ENCODE peak calls at places on chromosomes 2 and 18, in seven cellular contexts. S, A, H, I, W, M and V are unnamed samples.

GRCh38 chr2:101308432-101309210 is at the start of gene RNF149:
- DNase-seq in S (peak), A (peak), H (peak), I (peak), W (peak), M (peak), V (peak)

GRCh38 chr2:85755122-85756027 is 1.6 kb downstream of the ATOH8 start:
- DNase-seq in S (peak), A (no peak), H (peak), I (no peak), W (no peak), M (peak), V (no peak)

GRCh38 chr2:67486041-67486796 is 89.1 kb downstream of the ETAA1 start:
- DNase-seq in S (no peak), A (peak), H (no peak), I (no peak), W (no peak), M (no peak), V (no peak)

GRCh38 chr2:154187948-154188347 is 316.2 kb downstream of the GALNT13 start:
- DNase-seq in S (no peak), A (no peak), H (no peak), I (no peak), W (no peak), M (no peak), V (no peak)

GRCh38 chr2:20421988-20422678 is 24.7 kb upstream of the RHOB start:
- DNase-seq in S (no peak), A (no peak), H (peak), I (no peak), W (no peak), M (no peak), V (no peak)

GRCh38 chr2:217817466-217818292 is 185.1 kb downstream of the TNS1 start:
- DNase-seq in S (no peak), A (no peak), H (peak), I (no peak), W (no peak), M (no peak), V (no peak)

GRCh38 chr18:12309683-12310198 is 1.7 kb downstream of the TUBB6 start:
- DNase-seq in S (no peak), A (no peak), H (no peak), I (no peak), W (no peak), M (no peak), V (no peak)

GRCh38 chr2:148930046-148930775 is 55.2 kb downstream of the KIF5C start:
- DNase-seq in S (no peak), A (no peak), H (no peak), I (no peak), W (no peak), M (no peak), V (no peak)

GRCh38 chr18:41311571-41312240 is 643.3 kb upstream of the PIK3C3 start:
- DNase-seq in S (no peak), A (peak), H (no peak), I (no peak), W (no peak), M (no peak), V (no peak)

GRCh38 chr2:227460079-227460485 is 11.9 kb upstream of the AGFG1 start:
- DNase-seq in S (peak), A (no peak), H (no peak), I (no peak), W (peak), M (no peak), V (no peak)

GRCh38 chr2:235026649-235027557 is 75.1 kb downstream of the SH3BP4 start:
- DNase-seq in S (no peak), A (peak), H (peak), I (no peak), W (no peak), M (no peak), V (no peak)

GRCh38 chr18:28147674-28148171 is 29.2 kb downstream of the CDH2 start:
- DNase-seq in S (no peak), A (no peak), H (no peak), I (no peak), W (no peak), M (no peak), V (no peak)

GRCh38 chr18:61093967-61094366 is 239.3 kb upstream of the CDH20 start:
- DNase-seq in S (no peak), A (no peak), H (no peak), I (no peak), W (no peak), M (no peak), V (no peak)

GRCh38 chr18:45171575-45172225 is 443.6 kb upstream of the SLC14A2 start:
- DNase-seq in S (no peak), A (no peak), H (no peak), I (no peak), W (no peak), M (no peak), V (no peak)

GRCh38 chr2:97970300-97971060 is 25.3 kb downstream of the TMEM131 start:
- DNase-seq in S (no peak), A (no peak), H (no peak), I (no peak), W (no peak), M (no peak), V (no peak)